ENCODE peak calls at places on chromosomes 16 and 17, in four cellular contexts. R, A, S and Y are unnamed samples.

GRCh38 chr17:79777166-79777843 is 643 bp upstream of the CBX2 start:
- DNase-seq in R (peak), S (peak), A (no peak), Y (no peak)

GRCh38 chr17:61362396-61362795 is 37.2 kb upstream of the TBX2 start:
- DNase-seq in R (no peak), A (no peak), S (no peak), Y (no peak)

GRCh38 chr17:12107905-12108304 is 87.2 kb downstream of the MAP2K4 start:
- DNase-seq in A (no peak), S (no peak), R (no peak), Y (no peak)

GRCh38 chr16:84881702-84882521 is 62.1 kb downstream of the CRISPLD2 start:
- DNase-seq in S (no peak), A (no peak), R (no peak), Y (no peak)

GRCh38 chr17:56653877-56654276 is 60.4 kb downstream of the NOG start:
- DNase-seq in A (peak), R (peak), S (no peak), Y (no peak)

GRCh38 chr16:3770530-3770929 is 53.2 kb upstream of the TRAP1 start:
- DNase-seq in R (no peak), S (no peak), A (no peak), Y (no peak)

GRCh38 chr17:49588726-49589555 is 13.3 kb downstream of the NXPH3 start:
- DNase-seq in R (no peak), A (no peak), S (no peak), Y (no peak)

GRCh38 chr17:721540-721937 is 6.9 kb upstream of the VPS53 start:
- DNase-seq in R (no peak), A (no peak), S (no peak), Y (peak)

GRCh38 chr16:67594956-67595355 is 32.6 kb downstream of the CTCF start:
- DNase-seq in R (no peak), S (no peak), A (no peak), Y (no peak)

GRCh38 chr17:82204831-82205719 is 7.6 kb downstream of the CCDC57 start:
- DNase-seq in R (no peak), S (no peak), A (no peak), Y (peak)

GRCh38 chr16:50253511-50253903 is 12.8 kb upstream of the ADCY7 start:
- DNase-seq in A (no peak), S (no peak), R (no peak), Y (no peak)

GRCh38 chr17:72788950-72789585 is 303.4 kb downstream of the SLC39A11 start:
- DNase-seq in S (no peak), R (no peak), A (no peak), Y (no peak)

GRCh38 chr17:3551189-3551588 is 6.4 kb downstream of the TRPV3 start:
- DNase-seq in R (no peak), S (no peak), A (no peak), Y (no peak)

GRCh38 chr16:31042866-31043265 is 9.5 kb downstream of the STX4 start:
- DNase-seq in S (no peak), A (no peak), R (no peak), Y (no peak)

GRCh38 chr17:46818319-46818928 is at the start of gene WNT3:
- DNase-seq in R (no peak), A (peak), S (no peak), Y (no peak)

GRCh38 chr17:81463506-81463905 is 49.1 kb downstream of the ACTG1 start:
- DNase-seq in R (no peak), S (no peak), A (no peak), Y (no peak)

GRCh38 chr16:85465328-85466307 is 147.5 kb upstream of the GSE1 start:
- DNase-seq in S (no peak), A (no peak), R (no peak), Y (no peak)

GRCh38 chr17:47204722-47205418 is 4.3 kb upstream of the MYL4 start:
- DNase-seq in A (peak), S (peak), R (no peak), Y (no peak)

GRCh38 chr17:60108712-60109111 is 30.0 kb upstream of the HEATR6 start:
- DNase-seq in R (no peak), A (no peak), S (no peak), Y (no peak)

GRCh38 chr16:63131503-63131902 is 1095.3 kb upstream of the CDH8 start:
- DNase-seq in A (no peak), R (no peak), S (no peak), Y (no peak)

GRCh38 chr16:73298562-73298961 is 250.6 kb upstream of the ZFHX3 start:
- DNase-seq in S (no peak), A (no peak), R (no peak), Y (no peak)

GRCh38 chr16:54921229-54921824 is 9.3 kb upstream of the IRX5 start:
- DNase-seq in A (no peak), S (no peak), R (no peak), Y (no peak)

DNA sequence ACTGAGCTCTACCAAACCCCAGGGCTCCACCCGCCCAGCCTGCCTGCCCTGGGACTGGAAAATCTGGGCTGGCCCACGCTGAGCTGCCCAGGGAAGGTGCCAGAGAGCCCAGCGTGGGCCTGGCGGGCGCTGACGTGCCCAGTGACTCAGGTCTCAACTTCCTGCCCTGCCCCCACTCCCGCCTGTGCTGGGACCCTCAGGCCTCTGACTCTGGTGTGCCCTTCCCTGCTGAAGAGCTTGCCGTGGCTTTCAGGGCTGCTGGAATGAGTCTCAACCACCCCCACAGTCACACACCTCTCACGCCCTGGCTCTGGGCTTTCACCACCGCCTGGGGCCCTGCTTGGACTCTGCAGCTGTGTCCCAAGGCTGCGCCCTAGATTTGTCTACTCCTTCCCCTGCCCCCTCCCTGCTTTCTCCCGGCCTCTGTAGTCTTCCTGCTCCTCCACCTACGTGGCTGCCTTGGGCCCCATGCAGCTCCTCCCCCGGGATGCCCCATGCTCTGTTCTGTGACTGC is 10.4 kb downstream of the LLGL1 start:
- DNase-seq in R (no peak), A (no peak), S (peak), Y (no peak)
- H3K27ac ChIP-seq in R (peak), A (no peak), S (no peak), Y (peak)

GRCh38 chr17:28120766-28121165 is 78.3 kb downstream of the NLK start:
- DNase-seq in S (no peak), A (no peak), R (no peak), Y (no peak)

GRCh38 chr17:28119049-28119448 is 76.6 kb downstream of the NLK start:
- DNase-seq in R (no peak), S (no peak), A (no peak), Y (no peak)

GRCh38 chr17:28117304-28117703 is 74.8 kb downstream of the NLK start:
- DNase-seq in S (no peak), A (no peak), R (no peak), Y (no peak)

GRCh38 chr17:28118362-28118761 is 75.9 kb downstream of the NLK start:
- DNase-seq in S (no peak), R (no peak), A (no peak), Y (no peak)

GRCh38 chr17:28119560-28119959 is 77.1 kb downstream of the NLK start:
- DNase-seq in A (no peak), R (no peak), S (no peak), Y (no peak)
- H3K27ac ChIP-seq in A (no peak), R (no peak), S (no peak), Y (no peak)

GRCh38 chr17:7435676-7436555 is 681 bp downstream of the TMEM102 start:
- DNase-seq in R (peak), S (peak), A (peak), Y (no peak)

GRCh38 chr17:7438656-7439460 is 454 bp upstream of the FGF11 start:
- DNase-seq in A (no peak), R (no peak), S (no peak), Y (no peak)

GRCh38 chr17:7436556-7437368 is 1.5 kb downstream of the TMEM102 start:
- DNase-seq in A (peak), R (peak), S (peak), Y (peak)

GRCh38 chr17:7438050-7438614 is 1.2 kb upstream of the FGF11 start:
- DNase-seq in A (peak), R (no peak), S (peak), Y (no peak)

GRCh38 chr17:7437369-7437863 is 1.9 kb upstream of the FGF11 start:
- DNase-seq in A (no peak), R (no peak), S (no peak), Y (no peak)
- H3K27ac ChIP-seq in A (peak), R (peak), S (no peak), Y (peak)

GRCh38 chr17:66548158-66548557 is 245.7 kb downstream of the PRKCA start:
- DNase-seq in S (no peak), A (no peak), R (no peak), Y (no peak)

GRCh38 chr17:66549312-66549705 is 246.9 kb downstream of the PRKCA start:
- DNase-seq in S (no peak), A (no peak), R (no peak), Y (no peak)

GRCh38 chr17:66545918-66546317 is 243.5 kb downstream of the PRKCA start:
- DNase-seq in R (no peak), A (no peak), S (no peak), Y (no peak)

GRCh38 chr17:66548659-66549311 is 246.4 kb downstream of the PRKCA start:
- DNase-seq in S (no peak), A (no peak), R (no peak), Y (no peak)

DNA sequence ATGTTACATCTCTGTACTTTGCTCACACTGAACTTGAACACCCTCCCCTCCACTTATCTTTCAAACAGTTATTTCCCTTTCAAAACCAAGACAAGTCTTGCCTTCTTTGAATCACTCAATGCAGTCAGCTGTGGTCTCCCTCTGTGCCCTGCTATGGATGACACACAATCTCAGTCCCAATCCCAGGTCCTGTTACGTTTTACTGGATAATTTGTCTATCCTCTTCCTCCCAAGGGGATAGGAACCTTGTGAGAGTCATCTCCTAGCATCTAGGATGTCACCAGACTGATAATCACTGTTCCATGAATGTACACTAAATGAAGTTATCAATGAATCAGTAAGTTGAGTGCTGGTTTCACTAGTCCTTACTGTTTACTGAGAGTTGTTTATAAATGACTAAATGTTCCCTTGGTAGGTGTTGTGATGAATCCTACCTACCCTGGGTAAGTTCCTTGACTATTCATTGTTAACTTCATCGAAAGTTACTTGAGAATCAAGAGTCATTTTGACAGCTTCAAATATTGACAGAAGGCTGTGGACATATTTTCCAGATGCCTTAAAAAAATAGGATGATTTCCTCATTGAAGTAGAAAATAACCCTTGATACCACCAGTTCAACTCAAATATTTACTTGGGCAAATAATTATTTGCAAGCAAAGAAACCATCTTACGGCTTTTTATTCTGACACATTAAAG is 244.9 kb downstream of the PRKCA start:
- DNase-seq in R (no peak), S (no peak), A (no peak), Y (peak)
- H3K27ac ChIP-seq in R (no peak), S (no peak), A (no peak), Y (no peak)

DNA sequence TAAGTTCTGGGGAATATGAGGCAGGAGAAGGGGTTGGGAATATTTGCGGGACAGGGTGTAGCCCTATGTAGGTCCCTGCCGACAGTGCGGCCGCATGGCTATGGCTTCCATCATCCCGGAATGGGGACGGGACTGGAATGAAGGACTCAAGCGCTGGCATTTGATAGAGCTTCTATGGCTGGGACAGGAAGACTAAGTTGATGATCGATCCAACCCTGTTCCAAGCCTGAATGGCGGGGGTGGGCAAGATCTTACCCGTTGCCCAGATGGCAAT is 47.1 kb downstream of the SRCIN1 start:
- DNase-seq in S (no peak), A (no peak), R (no peak), Y (no peak)
- H3K27ac ChIP-seq in S (no peak), A (no peak), R (peak), Y (peak)

DNA sequence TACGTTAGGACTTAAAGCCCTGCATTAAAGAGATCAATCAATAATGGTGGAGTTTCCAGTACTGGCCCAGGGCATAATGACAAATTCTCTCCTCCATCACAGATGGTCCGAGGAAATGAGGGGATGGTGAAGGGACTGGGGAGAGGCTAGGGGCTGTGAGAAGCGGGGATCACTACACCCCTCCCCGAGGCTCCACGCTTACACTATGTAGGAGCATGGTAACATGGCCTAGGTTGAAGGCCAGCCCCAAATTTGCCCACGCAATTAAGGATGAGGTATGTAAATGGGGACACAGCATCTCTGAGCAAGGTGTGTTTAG is 8.0 kb upstream of the AKTIP start:
- DNase-seq in R (no peak), S (no peak), A (no peak), Y (no peak)
- H3K27ac ChIP-seq in R (no peak), S (no peak), A (no peak), Y (peak)

DNA sequence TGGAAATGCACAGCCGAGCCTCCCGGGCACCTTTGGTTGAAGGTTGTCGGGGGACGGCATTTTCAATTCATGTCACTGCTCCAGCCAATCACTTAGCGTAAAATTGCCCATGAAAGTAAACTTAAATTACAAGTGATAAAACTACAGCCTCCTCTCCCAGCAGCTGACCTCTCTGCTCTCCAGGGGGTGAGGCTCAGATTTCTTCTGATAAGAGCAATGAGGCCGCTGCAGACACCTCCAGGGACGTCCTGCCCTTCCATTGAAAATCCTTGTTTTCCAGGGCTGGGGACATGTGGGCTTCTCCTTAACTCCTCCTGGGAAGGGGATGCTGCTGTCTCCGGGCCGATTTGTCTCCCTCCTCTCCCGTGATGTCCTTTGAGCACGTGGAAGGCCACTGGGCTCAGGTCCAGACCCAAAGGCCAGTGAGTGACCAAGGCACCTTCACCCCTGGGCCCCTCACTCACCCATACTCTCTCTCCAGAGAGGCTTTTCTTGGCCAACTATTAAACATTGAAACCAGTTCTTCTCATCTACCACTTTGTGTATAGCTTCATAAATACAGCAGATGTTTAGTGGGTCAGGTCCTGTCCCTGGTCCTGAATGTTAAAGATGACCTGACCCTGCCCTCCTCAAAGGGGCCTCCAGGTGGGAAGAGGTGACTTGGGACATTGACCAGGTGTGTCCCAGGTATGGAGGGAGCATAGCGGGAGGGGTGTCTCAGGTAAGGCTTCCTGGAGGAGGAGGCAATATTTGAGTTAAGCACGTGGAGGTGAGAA is 52.3 kb downstream of the MGAT5B start:
- DNase-seq in S (no peak), R (no peak), A (no peak), Y (no peak)
- H3K27ac ChIP-seq in S (no peak), R (no peak), A (no peak), Y (no peak)

GRCh38 chr17:31916496-31917064 is 15.1 kb upstream of the UTP6 start:
- DNase-seq in S (no peak), R (no peak), A (no peak), Y (no peak)
- H3K27ac ChIP-seq in S (no peak), R (no peak), A (no peak), Y (no peak)

GRCh38 chr16:70481929-70482536 is 27.6 kb downstream of the FCSK start:
- DNase-seq in S (no peak), A (no peak), R (no peak), Y (no peak)
- H3K27ac ChIP-seq in S (no peak), A (no peak), R (no peak), Y (peak)